ENCODE peak calls at places on chromosomes 7 and 10, in six cellular contexts. R is HCEC 1CT; E is DND-41; G is activated naive CD4-positive, alpha-beta T cell treated with anti-CD3 and anti-CD28 coated beads, Interleukin-2, amount 50 U/mL, for 16 hours; Q is ovary; A is cardiac muscle cell. O is an unnamed sample.

GRCh38 chr10:9819756-9820494 is 1197.7 kb upstream of the CELF2 start:
- DNase-seq in Q (no peak), R (no peak), A (no peak), E (no peak), G (no peak), O (no peak)

GRCh38 chr10:52043811-52044210 is 270.3 kb upstream of the DKK1 start:
- DNase-seq in R (no peak), A (no peak), E (no peak), G (no peak), Q (no peak), O (no peak)

GRCh38 chr10:77436257-77436780 is 201.3 kb downstream of the KCNMA1 start:
- DNase-seq in Q (no peak), G (no peak), A (peak), R (peak), E (no peak), O (no peak)

GRCh38 chr7:44313621-44314031 is 11.8 kb downstream of the CAMK2B start:
- DNase-seq in E (no peak), R (no peak), G (no peak), Q (no peak), A (no peak), O (no peak)

GRCh38 chr10:102835007-102835482 is 2.2 kb downstream of the CYP17A1 start:
- DNase-seq in R (peak), G (peak), A (peak), Q (peak), E (peak), O (peak)

GRCh38 chr7:38465946-38466345 is 165.2 kb downstream of the AMPH start:
- DNase-seq in G (no peak), Q (no peak), A (peak), R (no peak), E (no peak), O (no peak)

GRCh38 chr7:7719235-7719634 is 828 bp upstream of the RPA3 start:
- DNase-seq in A (peak), E (peak), G (peak), Q (no peak), R (peak), O (no peak)

GRCh38 chr7:135712796-135713195 is 15.2 kb downstream of the SLC13A4 start:
- DNase-seq in A (peak), R (no peak), Q (no peak), G (no peak), E (no peak), O (no peak)

GRCh38 chr10:61974611-61975010 is 73.1 kb downstream of the ARID5B start:
- DNase-seq in Q (peak), R (peak), A (peak), G (no peak), E (no peak), O (no peak)

GRCh38 chr7:131109757-131110293 is 217.9 kb upstream of the MKLN1 start:
- DNase-seq in Q (peak), R (peak), E (peak), G (peak), A (peak), O (peak)

GRCh38 chr7:99143853-99144672 is at the start of gene SMURF1:
- DNase-seq in G (peak), A (peak), Q (peak), R (peak), E (peak), O (peak)

GRCh38 chr7:112990619-112991018 is 96.0 kb downstream of the GPR85 start:
- DNase-seq in R (peak), G (no peak), E (no peak), Q (no peak), A (peak), O (no peak)

GRCh38 chr10:79084012-79084971 is 15.5 kb downstream of the ZMIZ1 start:
- DNase-seq in E (peak), G (no peak), R (peak), Q (peak), A (peak), O (no peak)

GRCh38 chr7:150514748-150515222 is at the start of gene GIMAP7:
- DNase-seq in R (no peak), A (no peak), E (peak), Q (no peak), G (peak), O (no peak)

GRCh38 chr10:24444337-24444736 is 235.4 kb downstream of the KIAA1217 start:
- DNase-seq in A (peak), Q (no peak), G (no peak), E (no peak), R (peak), O (no peak)

GRCh38 chr10:125151824-125152634 is 8.3 kb downstream of the CTBP2 start:
- DNase-seq in G (no peak), E (no peak), Q (no peak), R (no peak), A (no peak), O (no peak)